ENCODE peak calls at places on chromosomes 11 and 22, in seven cellular contexts. W is heart left ventricle; F is HCT116; T is A549; N is IMR-90; D is pancreas; V is CD8-positive, alpha-beta T cell. J is an unnamed sample.

GRCh38 chr22:32646476-32646875 is 155.0 kb upstream of the TIMP3 start:
- ATAC-seq in W (no peak), F (no peak), T (no peak), N (no peak), D (no peak), V (no peak), J (no peak)

GRCh38 chr11:56404393-56404792 is 8.1 kb upstream of the OR5AL1 start:
- ATAC-seq in W (no peak), F (no peak), T (no peak), N (no peak), D (no peak), V (no peak), J (no peak)

GRCh38 chr11:107457205-107457557 is 444 bp downstream of the CWF19L2 start:
- ATAC-seq in W (no peak), F (peak; percentile 53), T (no peak), N (peak; percentile 24), D (peak; percentile 16), V (peak; percentile 21), J (no peak)

GRCh38 chr22:20191803-20192202 is 40.9 kb upstream of the CCDC188 start:
- ATAC-seq in W (no peak), F (no peak), T (no peak), N (no peak), D (no peak), V (no peak), J (no peak)

GRCh38 chr11:45810431-45811108 is 5.6 kb downstream of the SLC35C1 start:
- ATAC-seq in W (no peak), F (no peak), T (no peak), N (no peak), D (no peak), V (no peak), J (no peak)

GRCh38 chr11:134401825-134402809 is 9.9 kb downstream of the B3GAT1 start:
- ATAC-seq in W (no peak), F (peak; percentile 39), T (no peak), N (no peak), D (no peak), V (no peak), J (no peak)

GRCh38 chr11:27642954-27643353 is 57.3 kb downstream of the BDNF start:
- ATAC-seq in W (peak; percentile 34), F (peak; percentile 52), T (no peak), N (no peak), D (no peak), V (no peak), J (no peak)

GRCh38 chr11:9210224-9210921 is 54.8 kb downstream of the DENND5A start:
- ATAC-seq in W (no peak), F (peak; percentile 57), T (no peak), N (no peak), D (no peak), V (no peak), J (no peak)

GRCh38 chr22:24819941-24820461 is 14.0 kb downstream of the SGSM1 start:
- ATAC-seq in W (peak; percentile 91), F (peak; percentile 53), T (peak; percentile 80), N (no peak), D (peak; percentile 92), V (no peak), J (peak; percentile 57)

GRCh38 chr11:22807855-22808558 is 21.6 kb downstream of the SVIP start:
- ATAC-seq in W (no peak), F (no peak), T (no peak), N (peak; percentile 24), D (no peak), V (no peak), J (no peak)

GRCh38 chr11:59776210-59777066 is 21.3 kb downstream of the STX3 start:
- ATAC-seq in W (no peak), F (peak; percentile 87), T (peak; percentile 89), N (peak; percentile 40), D (peak; percentile 75), V (no peak), J (no peak)

GRCh38 chr11:134736251-134737072 is 324.4 kb upstream of the B3GAT1 start:
- ATAC-seq in W (no peak), F (no peak), T (no peak), N (no peak), D (no peak), V (no peak), J (no peak)

GRCh38 chr11:102666331-102666957 is 39.1 kb downstream of the MMP27 start:
- ATAC-seq in W (no peak), F (peak; percentile 74), T (peak; percentile 70), N (peak; percentile 95), D (no peak), V (no peak), J (no peak)

GRCh38 chr22:19505735-19506126 is 18.5 kb downstream of the CLDN5 start:
- ATAC-seq in W (no peak), F (no peak), T (no peak), N (no peak), D (no peak), V (no peak), J (no peak)

GRCh38 chr22:50000587-50001387 is 11.8 kb downstream of the IL17REL start:
- ATAC-seq in W (no peak), F (no peak), T (no peak), N (no peak), D (no peak), V (no peak), J (no peak)

GRCh38 chr11:121586727-121587126 is 134.0 kb upstream of the SORL1-AS1 start:
- ATAC-seq in W (no peak), F (no peak), T (no peak), N (no peak), D (no peak), V (no peak), J (no peak)

GRCh38 chr11:128716231-128716630 is 22.4 kb downstream of the FLI1 start:
- ATAC-seq in W (no peak), F (no peak), T (no peak), N (peak; percentile 8), D (no peak), V (peak; percentile 5), J (no peak)

GRCh38 chr11:46065681-46066080 is 55.6 kb downstream of the PHF21A start:
- ATAC-seq in W (no peak), F (no peak), T (no peak), N (no peak), D (no peak), V (no peak), J (no peak)

GRCh38 chr11:122714484-122714883 is 59.0 kb downstream of the UBASH3B start:
- ATAC-seq in W (peak; percentile 59), F (no peak), T (no peak), N (no peak), D (no peak), V (no peak), J (no peak)

DNA sequence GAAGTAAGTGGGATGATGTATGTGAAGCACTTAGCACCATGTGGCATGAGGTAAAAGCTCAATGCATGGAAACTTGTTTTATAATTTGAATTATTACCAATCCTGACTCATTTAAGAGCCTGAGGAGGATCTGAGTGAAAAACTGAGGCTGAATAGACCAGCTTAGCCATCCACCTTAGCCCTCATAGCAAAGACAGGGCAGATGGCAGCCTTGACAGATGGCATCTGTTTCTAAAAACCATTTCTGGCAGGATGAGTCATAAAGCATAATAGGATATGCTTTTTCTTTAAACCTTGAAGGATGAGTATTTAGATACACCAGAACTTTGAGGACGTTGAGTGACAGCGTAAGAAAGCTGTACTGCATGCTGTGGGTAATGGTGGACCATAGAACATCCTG is 61.0 kb upstream of the NAV2 start:
- ATAC-seq in W (no peak), F (no peak), T (no peak), N (no peak), D (no peak), V (no peak), J (no peak)
- TF ChIP-seq CTCF in W (no peak), F (no peak), T (no peak), N (no peak), D (no peak), V (no peak), J (no peak)

DNA sequence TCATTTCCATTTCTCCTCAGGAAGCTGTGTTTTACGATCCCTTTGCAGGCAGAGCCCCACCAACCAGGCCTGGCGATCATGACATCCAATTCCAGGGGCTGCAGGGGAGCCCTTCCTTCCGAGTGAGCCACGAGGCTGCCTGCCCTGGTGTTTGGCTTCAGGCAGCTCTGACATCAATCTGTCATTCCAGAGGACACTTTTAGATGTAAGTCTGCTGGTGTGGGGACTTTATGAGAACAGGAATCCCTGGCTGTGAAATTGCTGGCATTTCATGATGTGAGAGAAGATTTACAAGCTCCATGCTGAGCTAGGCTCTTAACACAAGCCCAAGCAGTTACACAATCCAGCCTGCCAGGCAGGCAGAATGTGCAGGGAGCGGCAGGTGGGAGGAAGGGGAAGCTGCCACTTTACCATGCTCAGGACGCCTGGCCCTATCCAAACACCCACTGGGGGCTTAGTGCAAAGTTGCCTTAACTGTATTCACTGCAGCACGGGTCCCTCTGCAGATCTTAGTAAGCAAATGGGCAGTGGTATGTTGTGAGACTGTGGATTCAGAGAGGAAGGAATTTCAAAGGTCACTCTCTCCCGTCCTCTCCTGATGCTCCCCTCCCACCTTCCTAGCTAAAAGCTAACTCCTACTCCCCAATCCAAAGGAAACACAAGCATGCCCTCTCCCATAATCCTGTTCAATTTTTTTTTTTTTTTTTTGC is 43.4 kb upstream of the MICAL2 start:
- ATAC-seq in W (peak; percentile 79), F (peak; percentile 49), T (peak; percentile 84), N (peak; percentile 63), D (no peak), V (no peak), J (peak; percentile 42)
- H3K4me1 ChIP-seq in W (peaks cover 11% of the 10 kb centered on the region), F (peaks cover 31% of the 10 kb centered on the region), T (peaks cover 66% of the 10 kb centered on the region), N (peaks cover 20% of the 10 kb centered on the region), D (no peaks in the 10 kb centered on the region), V (no peaks in the 10 kb centered on the region), J (peaks cover 8% of the 10 kb centered on the region)

GRCh38 chr11:71565263-71565662 is at the start of gene KRTAP5-10:
- ATAC-seq in W (no peak), F (no peak), T (no peak), N (no peak), D (no peak), V (no peak), J (no peak)

GRCh38 chr11:71562120-71562519 is 3.2 kb upstream of the KRTAP5-10 start:
- ATAC-seq in W (no peak), F (peak; percentile 61), T (no peak), N (no peak), D (no peak), V (no peak), J (no peak)

GRCh38 chr11:71566081-71566620 is 788 bp downstream of the KRTAP5-10 start:
- ATAC-seq in W (no peak), F (no peak), T (no peak), N (no peak), D (no peak), V (no peak), J (no peak)

GRCh38 chr11:71564430-71564829 is 933 bp upstream of the KRTAP5-10 start:
- ATAC-seq in W (no peak), F (no peak), T (no peak), N (no peak), D (no peak), V (no peak), J (no peak)

GRCh38 chr11:71563401-71563800 is 2.0 kb upstream of the KRTAP5-10 start:
- ATAC-seq in W (peak; percentile 55), F (peak; percentile 92), T (peak; percentile 88), N (peak; percentile 80), D (no peak), V (no peak), J (no peak)
- TF ChIP-seq CTCF in W (peak; percentile 21), F (peak; percentile 68), T (peak; percentile 35), N (peak; percentile 40), D (no peak), V (no peak), J (no peak)

DNA sequence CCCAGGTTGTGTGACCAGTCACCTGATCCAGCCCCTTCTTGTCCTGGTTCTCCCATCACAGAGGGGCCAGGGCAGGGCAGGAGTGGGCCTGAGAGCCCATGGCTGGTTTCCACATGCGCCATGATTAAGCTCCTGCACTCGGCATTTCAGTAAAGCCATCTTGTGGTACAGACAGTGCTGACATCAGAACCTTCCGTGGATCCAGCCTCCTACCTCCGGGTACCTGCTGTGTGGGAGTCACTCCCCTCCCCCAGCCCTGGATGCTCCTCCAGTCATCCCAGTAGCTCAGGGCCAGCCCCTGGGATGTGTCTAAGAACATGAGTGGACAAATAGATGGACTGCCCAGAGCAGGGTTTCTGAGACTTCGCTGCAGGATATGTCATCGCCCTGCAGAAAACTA is 22.1 kb upstream of the MGAT3 start:
- ATAC-seq in W (no peak), F (no peak), T (no peak), N (no peak), D (no peak), V (no peak), J (no peak)
- H3K4me1 ChIP-seq in W (peaks cover 35% of the 10 kb centered on the region), F (peaks cover 11% of the 10 kb centered on the region), T (peaks cover 8% of the 10 kb centered on the region), N (peaks cover 8% of the 10 kb centered on the region), D (no peaks in the 10 kb centered on the region), V (peaks cover 17% of the 10 kb centered on the region), J (peaks cover 49% of the 10 kb centered on the region)

J was measured in gastroesophageal sphincter.